ENCODE peak calls at places on chromosomes 2 and 18, in five cellular contexts. I is activated CD4-positive, CD25-positive, alpha-beta regulatory T cell treated with anti-CD3 and anti-CD28 coated beads, Interleukin-2, amount 50 U/mL, for 72 hours; X is upper lobe of right lung; B is M059J; M is H7. N is an unnamed sample.

GRCh38 chr18:32308493-32309120 is 118.8 kb downstream of the MEP1B start:
- DNase-seq in I (no peak), X (no peak), B (peak; percentile 36), M (no peak), N (peak; percentile 85)

GRCh38 chr2:164784376-164784775 is 57.2 kb downstream of the COBLL1 start:
- DNase-seq in I (no peak), X (no peak), B (no peak), M (no peak), N (no peak)

GRCh38 chr2:45018033-45018432 is 8.8 kb upstream of the SIX2 start:
- DNase-seq in I (no peak), X (no peak), B (no peak), M (peak; percentile 50), N (no peak)

GRCh38 chr2:123162400-123163016 is 862.6 kb upstream of the CNTNAP5 start:
- DNase-seq in I (no peak), X (no peak), B (no peak), M (no peak), N (no peak)

GRCh38 chr2:106095478-106096392 is 98.4 kb downstream of the UXS1 start:
- DNase-seq in I (peak; percentile 72), X (no peak), B (no peak), M (no peak), N (no peak)

GRCh38 chr18:3451989-3452749 is 2.2 kb downstream of the TGIF1 start:
- DNase-seq in I (peak; percentile 49), X (peak; percentile 76), B (peak; percentile 75), M (peak; percentile 54), N (peak; percentile 68)

GRCh38 chr2:6927186-6927585 is 10.0 kb downstream of the RNF144A start:
- DNase-seq in I (no peak), X (no peak), B (no peak), M (no peak), N (no peak)

GRCh38 chr2:69077224-69077953 is 64.4 kb downstream of the ANTXR1 start:
- DNase-seq in I (no peak), X (no peak), B (no peak), M (peak; percentile 17), N (no peak)

GRCh38 chr2:106885981-106886915 is at the start of gene ST6GAL2:
- DNase-seq in I (no peak), X (no peak), B (no peak), M (peak; percentile 82), N (peak; percentile 29)

GRCh38 chr2:63364866-63365265 is 223.4 kb downstream of the WDPCP start:
- DNase-seq in I (no peak), X (no peak), B (no peak), M (no peak), N (no peak)

GRCh38 chr2:208142255-208142924 is 3.6 kb downstream of the CRYGB start:
- DNase-seq in I (no peak), X (no peak), B (peak; percentile 36), M (no peak), N (peak; percentile 43)

GRCh38 chr2:25034081-25034480 is 7.8 kb upstream of the EFR3B start:
- DNase-seq in I (no peak), X (no peak), B (no peak), M (no peak), N (no peak)

GRCh38 chr18:79587298-79588125 is 92.1 kb upstream of the CTDP1 start:
- DNase-seq in I (no peak), X (no peak), B (no peak), M (no peak), N (no peak)

GRCh38 chr2:239400000-239400831 is 604 bp downstream of the HDAC4 start:
- DNase-seq in I (no peak), X (peak; percentile 63), B (no peak), M (peak; percentile 72), N (no peak)

GRCh38 chr18:27862056-27862682 is 314.8 kb downstream of the CDH2 start:
- DNase-seq in I (no peak), X (no peak), B (no peak), M (no peak), N (no peak)

GRCh38 chr18:54392621-54393023 is 34.9 kb downstream of the C18orf54 start:
- DNase-seq in I (no peak), X (no peak), B (peak; percentile 65), M (peak; percentile 49), N (peak; percentile 44)

GRCh38 chr2:134410831-134411231 is 157.0 kb downstream of the MGAT5 start:
- DNase-seq in I (no peak), X (no peak), B (peak; percentile 48), M (no peak), N (no peak)

GRCh38 chr2:124289615-124290014 is 264.5 kb downstream of the CNTNAP5 start:
- DNase-seq in I (no peak), X (no peak), B (no peak), M (no peak), N (no peak)

GRCh38 chr2:129923265-129924141 is 56.0 kb upstream of the RAB6C start:
- DNase-seq in I (no peak), X (no peak), B (peak; percentile 32), M (peak; percentile 94), N (peak; percentile 25)

GRCh38 chr2:173984866-173985588 is 19.9 kb upstream of the SP3 start:
- DNase-seq in I (no peak), X (no peak), B (no peak), M (no peak), N (no peak)

GRCh38 chr2:32357545-32358482 is 991 bp downstream of the BIRC6 start:
- DNase-seq in I (peak; percentile 34), X (peak; percentile 76), B (peak; percentile 42), M (peak; percentile 81), N (peak; percentile 67)

GRCh38 chr18:59704146-59704545 is 6.9 kb upstream of the CCBE1 start:
- DNase-seq in I (no peak), X (no peak), B (peak; percentile 69), M (no peak), N (peak; percentile 82)

GRCh38 chr2:169909376-169909775 is 82.1 kb downstream of the UBR3 start:
- DNase-seq in I (no peak), X (no peak), B (no peak), M (no peak), N (no peak)

GRCh38 chr2:85999131-85999831 is 106.4 kb downstream of the POLR1A start:
- DNase-seq in I (peak; percentile 40), X (no peak), B (peak; percentile 19), M (no peak), N (no peak)

GRCh38 chr2:233919938-233920337 is 2.8 kb downstream of the TRPM8 start:
- DNase-seq in I (no peak), X (no peak), B (peak; percentile 73), M (no peak), N (peak; percentile 71)

GRCh38 chr2:54350422-54350821 is 94.4 kb upstream of the TSPYL6 start:
- DNase-seq in I (no peak), X (no peak), B (no peak), M (no peak), N (no peak)

GRCh38 chr2:9799011-9799596 is 44.2 kb upstream of the TAF1B start:
- DNase-seq in I (no peak), X (no peak), B (no peak), M (no peak), N (no peak)

GRCh38 chr2:70570041-70570661 is 16.5 kb upstream of the TGFA start:
- DNase-seq in I (no peak), X (no peak), B (peak; percentile 79), M (peak; percentile 57), N (peak; percentile 96)

GRCh38 chr2:154256136-154256535 is 384.4 kb downstream of the GALNT13 start:
- DNase-seq in I (no peak), X (no peak), B (no peak), M (no peak), N (no peak)

GRCh38 chr2:152452256-152452973 is 117.4 kb downstream of the FMNL2 start:
- DNase-seq in I (no peak), X (no peak), B (no peak), M (no peak), N (no peak)

GRCh38 chr2:157874278-157874825 is 1.8 kb downstream of the ACVR1 start:
- DNase-seq in I (no peak), X (no peak), B (no peak), M (no peak), N (no peak)

GRCh38 chr2:232363784-232364615 is 14.6 kb upstream of the ALPP start:
- DNase-seq in I (no peak), X (peak; percentile 46), B (peak; percentile 31), M (no peak), N (no peak)

GRCh38 chr2:117785740-117786139 is 28.8 kb upstream of the DDX18 start:
- DNase-seq in I (no peak), X (no peak), B (peak; percentile 42), M (peak; percentile 40), N (peak; percentile 19)

GRCh38 chr2:68741238-68741637 is 6.6 kb downstream of the ARHGAP25 start:
- DNase-seq in I (no peak), X (no peak), B (peak; percentile 10), M (no peak), N (peak; percentile 17)

GRCh38 chr2:73156539-73157124 is 43.9 kb upstream of the RAB11FIP5 start:
- DNase-seq in I (no peak), X (peak; percentile 77), B (peak; percentile 57), M (peak; percentile 91), N (peak; percentile 24)

GRCh38 chr2:101386599-101387150 is 628 bp downstream of the CREG2 start:
- DNase-seq in I (no peak), X (no peak), B (no peak), M (peak; percentile 68), N (no peak)

GRCh38 chr18:57943723-57944122 is 100.3 kb upstream of the NEDD4L start:
- DNase-seq in I (no peak), X (no peak), B (peak; percentile 69), M (no peak), N (peak; percentile 52)

GRCh38 chr18:75309564-75309963 is 99.0 kb downstream of the TSHZ1 start:
- DNase-seq in I (no peak), X (no peak), B (no peak), M (no peak), N (no peak)

GRCh38 chr2:66575625-66576371 is 140.9 kb downstream of the MEIS1 start:
- DNase-seq in I (no peak), X (peak; percentile 67), B (peak; percentile 20), M (peak; percentile 79), N (no peak)

GRCh38 chr18:35478520-35479435 is 19.0 kb downstream of the INO80C start:
- DNase-seq in I (no peak), X (no peak), B (peak; percentile 91), M (no peak), N (peak; percentile 100)

N was measured in mammary epithelial cell.